ENCODE peak calls at places on chromosomes 1 and 21, in eight cellular contexts. One of them, this sample, is unnamed.

GRCh38 chr1:2231667-2232254 is 3.6 kb downstream of the SKI start:
- DNase-seq in germinal center: no peak
- DNase-seq in NT2/D1: no peak
- DNase-seq in T47D: no peak
- DNase-seq in activated T-cell treated with anti-CD3 and anti-CD28 coated beads for 24 hours: peak; percentile 54
- DNase-seq in stimulated activated CD8-positive, alpha-beta memory T cell treated with anti-CD3 and anti-CD28 coated beads, Interleukin-15, amount 100 ng/mL, for 24 hours: no peak
- DNase-seq in cardiac fibroblast: peak; percentile 88
- DNase-seq in thoracic aorta: peak; percentile 77
- DNase-seq in this sample: peak; percentile 73

GRCh38 chr21:45418301-45419071 is 13.5 kb downstream of the COL18A1 start:
- DNase-seq in germinal center: no peak
- DNase-seq in NT2/D1: no peak
- DNase-seq in T47D: no peak
- DNase-seq in activated T-cell treated with anti-CD3 and anti-CD28 coated beads for 24 hours: no peak
- DNase-seq in stimulated activated CD8-positive, alpha-beta memory T cell treated with anti-CD3 and anti-CD28 coated beads, Interleukin-15, amount 100 ng/mL, for 24 hours: no peak
- DNase-seq in cardiac fibroblast: no peak
- DNase-seq in thoracic aorta: no peak
- DNase-seq in this sample: no peak

GRCh38 chr21:17513214-17514123 is 626 bp downstream of the CXADR start:
- DNase-seq in germinal center: peak; percentile 18
- DNase-seq in NT2/D1: no peak
- DNase-seq in T47D: no peak
- DNase-seq in activated T-cell treated with anti-CD3 and anti-CD28 coated beads for 24 hours: no peak
- DNase-seq in stimulated activated CD8-positive, alpha-beta memory T cell treated with anti-CD3 and anti-CD28 coated beads, Interleukin-15, amount 100 ng/mL, for 24 hours: peak; percentile 2
- DNase-seq in cardiac fibroblast: peak; percentile 36
- DNase-seq in thoracic aorta: no peak
- DNase-seq in this sample: no peak

GRCh38 chr21:38171723-38172344 is 85.0 kb upstream of the KCNJ15 start:
- DNase-seq in germinal center: no peak
- DNase-seq in NT2/D1: peak; percentile 93
- DNase-seq in T47D: no peak
- DNase-seq in activated T-cell treated with anti-CD3 and anti-CD28 coated beads for 24 hours: no peak
- DNase-seq in stimulated activated CD8-positive, alpha-beta memory T cell treated with anti-CD3 and anti-CD28 coated beads, Interleukin-15, amount 100 ng/mL, for 24 hours: no peak
- DNase-seq in cardiac fibroblast: peak; percentile 57
- DNase-seq in thoracic aorta: no peak
- DNase-seq in this sample: no peak

GRCh38 chr1:27981146-27981545 is 21.4 kb downstream of the XKR8 start:
- DNase-seq in germinal center: no peak
- DNase-seq in NT2/D1: no peak
- DNase-seq in T47D: no peak
- DNase-seq in activated T-cell treated with anti-CD3 and anti-CD28 coated beads for 24 hours: no peak
- DNase-seq in stimulated activated CD8-positive, alpha-beta memory T cell treated with anti-CD3 and anti-CD28 coated beads, Interleukin-15, amount 100 ng/mL, for 24 hours: no peak
- DNase-seq in cardiac fibroblast: no peak
- DNase-seq in thoracic aorta: no peak
- DNase-seq in this sample: no peak

GRCh38 chr1:84103197-84103992 is 40.7 kb upstream of the PRKACB start:
- DNase-seq in germinal center: no peak
- DNase-seq in NT2/D1: peak; percentile 32
- DNase-seq in T47D: no peak
- DNase-seq in activated T-cell treated with anti-CD3 and anti-CD28 coated beads for 24 hours: no peak
- DNase-seq in stimulated activated CD8-positive, alpha-beta memory T cell treated with anti-CD3 and anti-CD28 coated beads, Interleukin-15, amount 100 ng/mL, for 24 hours: no peak
- DNase-seq in cardiac fibroblast: peak; percentile 83
- DNase-seq in thoracic aorta: no peak
- DNase-seq in this sample: no peak

GRCh38 chr1:42343049-42343448 is 8.0 kb upstream of the FOXJ3 start:
- DNase-seq in germinal center: no peak
- DNase-seq in NT2/D1: no peak
- DNase-seq in T47D: no peak
- DNase-seq in activated T-cell treated with anti-CD3 and anti-CD28 coated beads for 24 hours: no peak
- DNase-seq in stimulated activated CD8-positive, alpha-beta memory T cell treated with anti-CD3 and anti-CD28 coated beads, Interleukin-15, amount 100 ng/mL, for 24 hours: no peak
- DNase-seq in cardiac fibroblast: no peak
- DNase-seq in thoracic aorta: no peak
- DNase-seq in this sample: no peak

GRCh38 chr1:40039245-40039756 is 1.2 kb upstream of the CAP1 start:
- DNase-seq in germinal center: peak; percentile 47
- DNase-seq in NT2/D1: peak; percentile 15
- DNase-seq in T47D: no peak
- DNase-seq in activated T-cell treated with anti-CD3 and anti-CD28 coated beads for 24 hours: no peak
- DNase-seq in stimulated activated CD8-positive, alpha-beta memory T cell treated with anti-CD3 and anti-CD28 coated beads, Interleukin-15, amount 100 ng/mL, for 24 hours: no peak
- DNase-seq in cardiac fibroblast: peak; percentile 66
- DNase-seq in thoracic aorta: peak; percentile 17
- DNase-seq in this sample: peak; percentile 61

GRCh38 chr1:27402349-27402754 is 9.9 kb downstream of the GPR3 start:
- DNase-seq in germinal center: no peak
- DNase-seq in NT2/D1: no peak
- DNase-seq in T47D: no peak
- DNase-seq in activated T-cell treated with anti-CD3 and anti-CD28 coated beads for 24 hours: no peak
- DNase-seq in stimulated activated CD8-positive, alpha-beta memory T cell treated with anti-CD3 and anti-CD28 coated beads, Interleukin-15, amount 100 ng/mL, for 24 hours: no peak
- DNase-seq in cardiac fibroblast: peak; percentile 86
- DNase-seq in thoracic aorta: peak; percentile 41
- DNase-seq in this sample: peak; percentile 76

GRCh38 chr1:228085287-228085926 is 2.9 kb downstream of the ARF1 start:
- DNase-seq in germinal center: no peak
- DNase-seq in NT2/D1: no peak
- DNase-seq in T47D: no peak
- DNase-seq in activated T-cell treated with anti-CD3 and anti-CD28 coated beads for 24 hours: no peak
- DNase-seq in stimulated activated CD8-positive, alpha-beta memory T cell treated with anti-CD3 and anti-CD28 coated beads, Interleukin-15, amount 100 ng/mL, for 24 hours: no peak
- DNase-seq in cardiac fibroblast: peak; percentile 90
- DNase-seq in thoracic aorta: no peak
- DNase-seq in this sample: no peak

GRCh38 chr1:230798187-230798484 is 50.9 kb downstream of the CAPN9 start:
- DNase-seq in germinal center: no peak
- DNase-seq in NT2/D1: no peak
- DNase-seq in T47D: no peak
- DNase-seq in activated T-cell treated with anti-CD3 and anti-CD28 coated beads for 24 hours: no peak
- DNase-seq in stimulated activated CD8-positive, alpha-beta memory T cell treated with anti-CD3 and anti-CD28 coated beads, Interleukin-15, amount 100 ng/mL, for 24 hours: no peak
- DNase-seq in cardiac fibroblast: no peak
- DNase-seq in thoracic aorta: no peak
- DNase-seq in this sample: no peak

GRCh38 chr1:89974211-89974610 is 20.7 kb upstream of the ZNF326 start:
- DNase-seq in germinal center: no peak
- DNase-seq in NT2/D1: no peak
- DNase-seq in T47D: no peak
- DNase-seq in activated T-cell treated with anti-CD3 and anti-CD28 coated beads for 24 hours: no peak
- DNase-seq in stimulated activated CD8-positive, alpha-beta memory T cell treated with anti-CD3 and anti-CD28 coated beads, Interleukin-15, amount 100 ng/mL, for 24 hours: no peak
- DNase-seq in cardiac fibroblast: no peak
- DNase-seq in thoracic aorta: no peak
- DNase-seq in this sample: no peak

GRCh38 chr1:30191154-30191702 is 532.2 kb downstream of the MATN1 start:
- DNase-seq in germinal center: no peak
- DNase-seq in NT2/D1: peak; percentile 60
- DNase-seq in T47D: no peak
- DNase-seq in activated T-cell treated with anti-CD3 and anti-CD28 coated beads for 24 hours: no peak
- DNase-seq in stimulated activated CD8-positive, alpha-beta memory T cell treated with anti-CD3 and anti-CD28 coated beads, Interleukin-15, amount 100 ng/mL, for 24 hours: no peak
- DNase-seq in cardiac fibroblast: peak; percentile 75
- DNase-seq in thoracic aorta: no peak
- DNase-seq in this sample: no peak

GRCh38 chr1:157963713-157964112 is 29.7 kb upstream of the KIRREL1 start:
- DNase-seq in germinal center: peak; percentile 73
- DNase-seq in NT2/D1: peak; percentile 70
- DNase-seq in T47D: peak; percentile 65
- DNase-seq in activated T-cell treated with anti-CD3 and anti-CD28 coated beads for 24 hours: peak; percentile 30
- DNase-seq in stimulated activated CD8-positive, alpha-beta memory T cell treated with anti-CD3 and anti-CD28 coated beads, Interleukin-15, amount 100 ng/mL, for 24 hours: peak; percentile 13
- DNase-seq in cardiac fibroblast: peak; percentile 78
- DNase-seq in thoracic aorta: peak; percentile 19
- DNase-seq in this sample: no peak

GRCh38 chr1:96562094-96562493 is 159.5 kb upstream of the PTBP2 start:
- DNase-seq in germinal center: no peak
- DNase-seq in NT2/D1: no peak
- DNase-seq in T47D: no peak
- DNase-seq in activated T-cell treated with anti-CD3 and anti-CD28 coated beads for 24 hours: no peak
- DNase-seq in stimulated activated CD8-positive, alpha-beta memory T cell treated with anti-CD3 and anti-CD28 coated beads, Interleukin-15, amount 100 ng/mL, for 24 hours: no peak
- DNase-seq in cardiac fibroblast: no peak
- DNase-seq in thoracic aorta: no peak
- DNase-seq in this sample: no peak

GRCh38 chr1:236173174-236173767 is 30.9 kb downstream of the GPR137B start:
- DNase-seq in germinal center: no peak
- DNase-seq in NT2/D1: no peak
- DNase-seq in T47D: no peak
- DNase-seq in activated T-cell treated with anti-CD3 and anti-CD28 coated beads for 24 hours: no peak
- DNase-seq in stimulated activated CD8-positive, alpha-beta memory T cell treated with anti-CD3 and anti-CD28 coated beads, Interleukin-15, amount 100 ng/mL, for 24 hours: no peak
- DNase-seq in cardiac fibroblast: no peak
- DNase-seq in thoracic aorta: no peak
- DNase-seq in this sample: no peak

GRCh38 chr1:192476802-192477298 is 98.7 kb upstream of the RGS1 start:
- DNase-seq in germinal center: no peak
- DNase-seq in NT2/D1: no peak
- DNase-seq in T47D: no peak
- DNase-seq in activated T-cell treated with anti-CD3 and anti-CD28 coated beads for 24 hours: no peak
- DNase-seq in stimulated activated CD8-positive, alpha-beta memory T cell treated with anti-CD3 and anti-CD28 coated beads, Interleukin-15, amount 100 ng/mL, for 24 hours: no peak
- DNase-seq in cardiac fibroblast: peak; percentile 84
- DNase-seq in thoracic aorta: peak; percentile 28
- DNase-seq in this sample: peak; percentile 11

This sample was measured in HL-60.